ENCODE peak calls at places on chromosomes 12 and 14, in four cellular contexts. E, P, Z and R are unnamed samples.

GRCh38 chr12:24363177-24363754 is 413.8 kb upstream of the SOX5 start:
- DNase-seq in Z (no peak), E (no peak), P (no peak), R (no peak)

GRCh38 chr14:65958664-65959562 is 527.3 kb upstream of the CCDC196 start:
- DNase-seq in E (peak), Z (no peak), P (peak), R (no peak)

GRCh38 chr12:89864419-89864818 is 155.8 kb upstream of the ATP2B1 start:
- DNase-seq in Z (no peak), E (no peak), P (no peak), R (peak)

GRCh38 chr14:60051690-60052324 is 39.9 kb upstream of the PCNX4 start:
- DNase-seq in E (no peak), P (peak), Z (no peak), R (no peak)

GRCh38 chr14:60508707-60509437 is at the start of gene SIX6:
- DNase-seq in P (peak), E (no peak), Z (no peak), R (no peak)

GRCh38 chr14:81193924-81194633 is 26.7 kb downstream of the GTF2A1 start:
- DNase-seq in E (no peak), Z (no peak), P (peak), R (no peak)

GRCh38 chr12:69329669-69330428 is 18.3 kb upstream of the LYZ start:
- DNase-seq in E (peak), Z (no peak), P (no peak), R (no peak)

GRCh38 chr12:6767592-6768384 is 1.6 kb downstream of the PTMS start:
- DNase-seq in P (peak), Z (no peak), E (no peak), R (no peak)

GRCh38 chr12:56628671-56629458 is 1.3 kb downstream of the BAZ2A start:
- DNase-seq in E (peak), Z (peak), P (peak), R (peak)

GRCh38 chr14:68140111-68140741 is 320.6 kb downstream of the RAD51B start:
- DNase-seq in P (peak), Z (no peak), E (peak), R (peak)

GRCh38 chr12:823043-823698 is 70.8 kb downstream of the WNK1 start:
- DNase-seq in P (no peak), Z (no peak), E (no peak), R (no peak)

GRCh38 chr12:89783321-89784060 is 74.9 kb upstream of the ATP2B1 start:
- DNase-seq in E (peak), Z (no peak), P (peak), R (peak)

GRCh38 chr14:101965145-101965531 is 765 bp downstream of the DYNC1H1 start:
- DNase-seq in E (peak), Z (peak), P (peak), R (peak)

GRCh38 chr14:105147701-105148603 is 20.6 kb downstream of the JAG2 start:
- DNase-seq in E (no peak), Z (no peak), P (no peak), R (no peak)

GRCh38 chr14:24343795-24344660 is 4.2 kb upstream of the RIPK3 start:
- DNase-seq in E (no peak), P (no peak), Z (no peak), R (no peak)

GRCh38 chr12:121581681-121582439 is 1.0 kb upstream of the KDM2B start:
- DNase-seq in E (peak), P (peak), Z (no peak), R (no peak)

GRCh38 chr12:89448951-89449371 is 75.6 kb downstream of the GALNT4 start:
- DNase-seq in E (no peak), Z (no peak), P (peak), R (no peak)

GRCh38 chr12:7642876-7643309 is 22.8 kb downstream of the APOBEC1 start:
- DNase-seq in P (peak), Z (no peak), E (no peak), R (no peak)

GRCh38 chr14:103127356-103127755 is 4.1 kb downstream of the TNFAIP2 start:
- DNase-seq in Z (no peak), P (no peak), E (no peak), R (no peak)

GRCh38 chr12:120783197-120783596 is 57.6 kb downstream of the ACADS start:
- DNase-seq in P (peak), E (no peak), Z (no peak), R (peak)

GRCh38 chr12:21823581-21823980 is 49.1 kb upstream of the KCNJ8 start:
- DNase-seq in E (no peak), Z (no peak), P (no peak), R (no peak)

GRCh38 chr12:104486416-104486815 is 29.7 kb downstream of the CHST11 start:
- DNase-seq in E (no peak), P (no peak), Z (no peak), R (no peak)

GRCh38 chr12:6662602-6662905 is 365 bp downstream of the ING4 start:
- DNase-seq in P (no peak), Z (no peak), E (no peak), R (no peak)

GRCh38 chr12:103505371-103506236 is 9.8 kb upstream of the C12orf42 start:
- DNase-seq in Z (no peak), P (no peak), E (peak), R (no peak)

GRCh38 chr14:60179296-60179924 is 14.2 kb upstream of the DHRS7 start:
- DNase-seq in P (no peak), E (no peak), Z (no peak), R (peak)

GRCh38 chr12:79020106-79020505 is 155.5 kb downstream of the SYT1 start:
- DNase-seq in E (peak), Z (no peak), P (peak), R (no peak)

GRCh38 chr12:94111290-94111689 is 37.1 kb upstream of the PLXNC1 start:
- DNase-seq in Z (no peak), E (no peak), P (no peak), R (no peak)

GRCh38 chr14:54564071-54564798 is 2.7 kb upstream of the SAMD4A start:
- DNase-seq in P (peak), E (peak), Z (no peak), R (peak)

GRCh38 chr12:4421590-4422031 is 24.0 kb downstream of the FGF6 start:
- DNase-seq in P (peak), E (peak), Z (no peak), R (peak)

GRCh38 chr14:20454645-20455354 is at the start of the genes APEX1 and OSGEP:
- DNase-seq in E (peak), P (peak), Z (peak), R (peak)

GRCh38 chr14:99191663-99192621 is 80.1 kb downstream of the BCL11B start:
- DNase-seq in E (peak), P (peak), Z (no peak), R (no peak)

GRCh38 chr14:22844221-22845102 is 8.1 kb downstream of the MMP14 start:
- DNase-seq in E (no peak), Z (no peak), P (no peak), R (no peak)

GRCh38 chr14:51394804-51395203 is 154.8 kb downstream of the TMX1 start:
- DNase-seq in P (no peak), Z (no peak), E (no peak), R (no peak)

GRCh38 chr12:3213171-3213570 is 136.0 kb downstream of the TSPAN9 start:
- DNase-seq in E (no peak), Z (no peak), P (no peak), R (no peak)

GRCh38 chr12:69435644-69436043 is 34.5 kb upstream of the FRS2 start:
- DNase-seq in P (no peak), E (no peak), Z (no peak), R (no peak)

GRCh38 chr14:23950411-23951135 is 3.0 kb upstream of the DHRS4 start:
- DNase-seq in P (peak), E (no peak), Z (no peak), R (no peak)